ENCODE peak calls at places on chromosomes 3 and 15, in six cellular contexts. X is bronchial epithelial cell, Y is kidney, G is lower lobe of right lung, H is cardiac muscle cell, U is aorta. D is an unnamed sample.
A peak's percentile ranks its signal among the peaks of the same experiment; 100 is the strongest.

GRCh38 chr3:176939022-176939817 is 258.1 kb downstream of the TBL1XR1 start:
- DNase-seq in X (peak; percentile 78), Y (no peak), G (no peak), H (peak; percentile 77), U (no peak), D (peak; percentile 60)

GRCh38 chr3:123071581-123071980 is 4.8 kb downstream of the PDIA5 start:
- DNase-seq in X (no peak), Y (no peak), G (no peak), H (no peak), U (no peak), D (no peak)

GRCh38 chr3:61890586-61890985 is 329.2 kb downstream of the PTPRG start:
- DNase-seq in X (no peak), Y (no peak), G (no peak), H (no peak), U (no peak), D (no peak)

GRCh38 chr3:14959358-14959943 is 12.1 kb downstream of the NR2C2 start:
- DNase-seq in X (no peak), Y (no peak), G (no peak), H (no peak), U (no peak), D (no peak)

GRCh38 chr3:72582963-72583362 is 265.3 kb downstream of the SHQ1 start:
- DNase-seq in X (no peak), Y (no peak), G (no peak), H (no peak), U (no peak), D (no peak)

GRCh38 chr3:132064114-132064513 is 29.3 kb upstream of the CPNE4 start:
- DNase-seq in X (no peak), Y (no peak), G (no peak), H (peak; percentile 8), U (no peak), D (no peak)

GRCh38 chr3:126322181-126322967 is 34.8 kb downstream of the KLF15 start:
- DNase-seq in X (no peak), Y (peak; percentile 11), G (peak; percentile 32), H (no peak), U (no peak), D (no peak)

GRCh38 chr15:77533530-77533929 is 99.2 kb downstream of the LINGO1 start:
- DNase-seq in X (no peak), Y (no peak), G (no peak), H (no peak), U (peak; percentile 33), D (no peak)

GRCh38 chr15:22780267-22780666 is 6.2 kb upstream of the NIPA1 start:
- DNase-seq in X (peak; percentile 88), Y (no peak), G (no peak), H (no peak), U (no peak), D (peak; percentile 61)

GRCh38 chr3:175287361-175287963 is 428.3 kb downstream of the NAALADL2 start:
- DNase-seq in X (no peak), Y (no peak), G (no peak), H (no peak), U (no peak), D (no peak)

GRCh38 chr15:38809621-38810020 is 245.0 kb upstream of the RASGRP1 start:
- DNase-seq in X (no peak), Y (no peak), G (no peak), H (no peak), U (no peak), D (no peak)

GRCh38 chr15:63430766-63431451 is 49.3 kb upstream of the CA12 start:
- DNase-seq in X (no peak), Y (no peak), G (no peak), H (no peak), U (no peak), D (no peak)

GRCh38 chr3:60298141-60298540 is 953.1 kb downstream of the FHIT start:
- DNase-seq in X (no peak), Y (no peak), G (no peak), H (no peak), U (no peak), D (no peak)

GRCh38 chr3:21142031-21142430 is 609.0 kb downstream of the ZNF385D start:
- DNase-seq in X (no peak), Y (no peak), G (no peak), H (no peak), U (no peak), D (no peak)

GRCh38 chr3:115415246-115415645 is 208.1 kb upstream of the GAP43 start:
- DNase-seq in X (no peak), Y (no peak), G (no peak), H (no peak), U (no peak), D (no peak)

GRCh38 chr3:18189651-18190050 is 235.5 kb downstream of the SATB1 start:
- DNase-seq in X (no peak), Y (no peak), G (no peak), H (no peak), U (no peak), D (peak; percentile 26)

GRCh38 chr3:160480931-160481330 is 31.3 kb upstream of the TRIM59 start:
- DNase-seq in X (no peak), Y (no peak), G (no peak), H (no peak), U (no peak), D (peak; percentile 14)

GRCh38 chr3:16079519-16079918 is 95.0 kb upstream of the GALNT15 start:
- DNase-seq in X (peak; percentile 60), Y (no peak), G (no peak), H (no peak), U (no peak), D (no peak)

GRCh38 chr15:36797128-36797527 is 217.7 kb downstream of the CDIN1 start:
- DNase-seq in X (no peak), Y (no peak), G (no peak), H (no peak), U (no peak), D (no peak)

GRCh38 chr3:133887951-133888703 is 7.6 kb downstream of the RAB6B start:
- DNase-seq in X (no peak), Y (peak; percentile 32), G (peak; percentile 20), H (no peak), U (peak; percentile 48), D (no peak)

GRCh38 chr3:52353291-52353855 is 37.3 kb downstream of the DNAH1 start:
- DNase-seq in X (no peak), Y (peak; percentile 46), G (peak; percentile 28), H (no peak), U (peak; percentile 67), D (no peak)

GRCh38 chr3:155651489-155652223 is 93.2 kb downstream of the PLCH1 start:
- DNase-seq in X (no peak), Y (no peak), G (no peak), H (no peak), U (no peak), D (no peak)

GRCh38 chr15:45113380-45113990 is 487 bp downstream of the DUOX2 start:
- DNase-seq in X (no peak), Y (peak; percentile 22), G (no peak), H (no peak), U (peak; percentile 33), D (no peak)

GRCh38 chr15:45110256-45110820 is 3.6 kb downstream of the DUOX2 start:
- DNase-seq in X (no peak), Y (no peak), G (no peak), H (no peak), U (peak; percentile 37), D (no peak)

GRCh38 chr15:45111390-45112142 is 2.4 kb downstream of the DUOX2 start:
- DNase-seq in X (no peak), Y (no peak), G (no peak), H (no peak), U (peak; percentile 73), D (no peak)

GRCh38 chr15:45112592-45113379 is 1.2 kb downstream of the DUOX2 start:
- DNase-seq in X (no peak), Y (peak; percentile 75), G (no peak), H (peak; percentile 28), U (peak; percentile 65), D (peak; percentile 25)

DNA sequence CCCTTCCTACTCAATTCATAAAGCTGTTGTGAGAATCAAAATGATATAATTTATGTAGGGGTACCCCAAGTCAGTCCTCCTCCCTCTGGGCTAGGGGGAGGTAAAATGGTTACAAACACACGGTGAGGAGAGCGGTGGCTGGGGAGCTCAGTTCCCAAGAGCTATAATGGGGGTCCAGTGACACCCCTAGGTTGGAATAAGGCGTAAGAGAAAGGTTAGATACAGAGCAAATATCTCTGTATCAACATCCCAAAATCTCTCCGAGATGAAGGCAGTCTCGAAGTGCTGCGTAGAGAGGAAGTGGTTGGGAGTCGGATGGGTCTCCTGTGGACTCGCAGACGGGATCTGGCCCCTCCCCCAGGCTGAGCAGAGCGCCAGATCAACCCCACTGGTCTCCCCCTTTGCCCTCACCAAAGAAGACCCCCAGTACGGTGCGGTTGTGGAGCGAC is 1.8 kb downstream of the DUOX2 start:
- DNase-seq in X (no peak), Y (no peak), G (no peak), H (no peak), U (peak; percentile 67), D (no peak)
- H3K4me3 ChIP-seq in X (peak overlapping the region; percentile 4), Y (no peak overlapping the region), G (peak overlapping the region; percentile 21), H (peak overlapping the region; percentile 5), U (no peak overlapping the region), D (no peak overlapping the region)

DNA sequence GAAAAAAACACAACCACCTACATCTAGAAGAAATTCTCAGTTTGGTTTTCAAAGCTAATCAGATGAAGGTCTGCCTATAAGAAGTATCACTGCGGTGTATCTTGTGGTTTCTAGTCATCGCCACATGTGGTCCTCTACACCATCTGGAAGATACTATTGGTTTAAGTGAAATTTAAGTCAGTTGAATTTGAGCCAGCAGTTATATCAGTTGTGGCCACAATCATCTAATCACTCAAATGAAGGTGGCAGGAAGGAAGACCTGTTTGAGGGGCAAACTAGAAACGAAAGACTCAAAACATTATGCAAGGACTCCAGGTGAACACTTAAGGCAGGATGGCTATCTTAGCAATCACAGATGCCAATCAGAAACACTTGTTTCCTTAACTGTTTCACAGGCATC is 48.7 kb downstream of the ETV5 start:
- DNase-seq in X (no peak), Y (no peak), G (no peak), H (no peak), U (no peak), D (no peak)
- H3K36me3 ChIP-seq in X (no peaks in the 10 kb centered on the region), Y (peaks cover 10% of the 10 kb centered on the region), G (peaks cover 43% of the 10 kb centered on the region), H (no peaks in the 10 kb centered on the region), U (peaks cover 1% of the 10 kb centered on the region), D (peaks cover 34% of the 10 kb centered on the region)

GRCh38 chr3:31979006-31979697 is 1.9 kb downstream of the OSBPL10 start:
- DNase-seq in X (peak; percentile 48), Y (no peak), G (no peak), H (no peak), U (no peak), D (peak; percentile 28)
- H3K4me3 ChIP-seq in X (no peak overlapping the region), Y (peak overlapping the region; percentile 88), G (peak overlapping the region; percentile 67), H (no peak overlapping the region), U (no peak overlapping the region), D (peak overlapping the region; percentile 26)

GRCh38 chr3:36989568-36989967 is 3.4 kb downstream of the EPM2AIP1 start:
- DNase-seq in X (no peak), Y (no peak), G (no peak), H (no peak), U (no peak), D (no peak)
- H3K36me3 ChIP-seq in X (peaks cover 9% of the 10 kb centered on the region), Y (peaks cover 14% of the 10 kb centered on the region), G (peaks cover 41% of the 10 kb centered on the region), H (peaks cover 24% of the 10 kb centered on the region), U (peaks cover 2% of the 10 kb centered on the region), D (peaks cover 16% of the 10 kb centered on the region)

GRCh38 chr15:52706091-52706490 is 26.9 kb upstream of the ATOSA start:
- DNase-seq in X (peak; percentile 32), Y (no peak), G (no peak), H (no peak), U (no peak), D (peak; percentile 46)

GRCh38 chr15:52698514-52698913 is 19.3 kb upstream of the ATOSA start:
- DNase-seq in X (no peak), Y (no peak), G (no peak), H (no peak), U (no peak), D (no peak)

GRCh38 chr15:52699457-52699856 is 20.3 kb upstream of the ATOSA start:
- DNase-seq in X (no peak), Y (no peak), G (no peak), H (no peak), U (no peak), D (no peak)

GRCh38 chr15:52702390-52702789 is 23.2 kb upstream of the ATOSA start:
- DNase-seq in X (no peak), Y (no peak), G (no peak), H (no peak), U (no peak), D (no peak)
- H3K4me3 ChIP-seq in X (no peak overlapping the region), Y (no peak overlapping the region), G (no peak overlapping the region), H (no peak overlapping the region), U (no peak overlapping the region), D (no peak overlapping the region)

D was measured in mammary epithelial cell.